ENCODE peak calls at places on chromosome 13, in nine cellular contexts. R is heart right ventricle; J is renal cortical epithelial cell; A is stimulated activated CD4-positive, alpha-beta T cell treated with anti-CD3 and anti-CD28 coated beads, Interleukin-4, amount 100 ng/mL, for 48 hours; F is effector CD4-positive, alpha-beta T cell; D is naive thymus-derived CD4-positive, alpha-beta T cell; V is activated CD4-positive, alpha-beta T cell treated with anti-CD3 and anti-CD28 coated beads, Interleukin-2, amount 10 ng/mL, durations not matched to agents 7 days and 5 days; X is H54; C is EL. E is an unnamed sample.

GRCh38 chr13:90696254-90696653 is 651.2 kb upstream of the MIR17HG start:
- DNase-seq in R (no peak), J (peak), A (no peak), F (no peak), D (no peak), V (no peak), X (peak), C (peak), E (no peak)

GRCh38 chr13:90806905-90807304 is 540.6 kb upstream of the MIR17HG start:
- DNase-seq in R (no peak), J (no peak), A (no peak), F (no peak), D (no peak), V (no peak), X (no peak), C (no peak), E (no peak)

GRCh38 chr13:27359203-27359821 is 65.1 kb upstream of the GTF3A start:
- DNase-seq in R (peak), J (peak), A (peak), F (peak), D (peak), V (peak), X (peak), C (peak), E (peak)

GRCh38 chr13:98524391-98524790 is 52.5 kb downstream of the STK24 start:
- DNase-seq in R (no peak), J (no peak), A (no peak), F (no peak), D (no peak), V (no peak), X (no peak), C (no peak), E (no peak)

GRCh38 chr13:113814435-113814821 is 49.4 kb downstream of the GAS6 start:
- DNase-seq in R (no peak), J (peak), A (no peak), F (no peak), D (no peak), V (no peak), X (no peak), C (peak), E (no peak)

GRCh38 chr13:25678398-25678797 is 306.6 kb downstream of the ATP8A2 start:
- DNase-seq in R (no peak), J (no peak), A (no peak), F (no peak), D (peak), V (no peak), X (no peak), C (no peak), E (peak)

GRCh38 chr13:20685042-20685441 is 18.5 kb upstream of the IL17D start:
- DNase-seq in R (no peak), J (no peak), A (no peak), F (no peak), D (no peak), V (no peak), X (no peak), C (no peak), E (no peak)

GRCh38 chr13:35891486-35891885 is 239.7 kb downstream of the DCLK1 start:
- DNase-seq in R (no peak), J (no peak), A (no peak), F (no peak), D (no peak), V (no peak), X (no peak), C (no peak), E (no peak)

GRCh38 chr13:48072304-48072703 is 22.6 kb downstream of the MED4 start:
- DNase-seq in R (no peak), J (no peak), A (no peak), F (no peak), D (no peak), V (no peak), X (no peak), C (no peak), E (no peak)

GRCh38 chr13:102185375-102185984 is 216.4 kb downstream of the FGF14 start:
- DNase-seq in R (no peak), J (no peak), A (no peak), F (no peak), D (no peak), V (no peak), X (no peak), C (no peak), E (no peak)

GRCh38 chr13:43797869-43798268 is 11.1 kb upstream of the ENOX1 start:
- DNase-seq in R (no peak), J (no peak), A (no peak), F (no peak), D (no peak), V (no peak), X (no peak), C (no peak), E (no peak)